ENCODE peak calls at places on chromosome 15, in eight cellular contexts. One of them, this sample, is unnamed.

GRCh38 chr15:44738340-44738984 is 2.1 kb downstream of the TRIM69 start:
- DNase-seq in bronchial epithelial cell: peak; percentile 60
- DNase-seq in NT2/D1: no peak
- DNase-seq in CD8-positive, alpha-beta T cell: no peak
- DNase-seq in AG04449: no peak
- DNase-seq in lower leg skin: no peak
- DNase-seq in neural progenitor cell: peak; percentile 15
- DNase-seq in fibroblast of lung: peak; percentile 38
- DNase-seq in this sample: no peak

GRCh38 chr15:37791693-37792092 is 142.7 kb upstream of the TMCO5A start:
- DNase-seq in bronchial epithelial cell: no peak
- DNase-seq in NT2/D1: no peak
- DNase-seq in CD8-positive, alpha-beta T cell: no peak
- DNase-seq in AG04449: no peak
- DNase-seq in lower leg skin: no peak
- DNase-seq in neural progenitor cell: no peak
- DNase-seq in fibroblast of lung: peak; percentile 11
- DNase-seq in this sample: no peak

GRCh38 chr15:90367578-90367977 is 15.5 kb downstream of the ZNF774 start:
- DNase-seq in bronchial epithelial cell: no peak
- DNase-seq in NT2/D1: no peak
- DNase-seq in CD8-positive, alpha-beta T cell: no peak
- DNase-seq in AG04449: no peak
- DNase-seq in lower leg skin: no peak
- DNase-seq in neural progenitor cell: no peak
- DNase-seq in fibroblast of lung: peak; percentile 64
- DNase-seq in this sample: no peak

GRCh38 chr15:70262591-70263274 is 165.0 kb upstream of the TLE3 start:
- DNase-seq in bronchial epithelial cell: no peak
- DNase-seq in NT2/D1: no peak
- DNase-seq in CD8-positive, alpha-beta T cell: no peak
- DNase-seq in AG04449: no peak
- DNase-seq in lower leg skin: no peak
- DNase-seq in neural progenitor cell: no peak
- DNase-seq in fibroblast of lung: no peak
- DNase-seq in this sample: no peak

GRCh38 chr15:56971571-56971970 is 53.1 kb downstream of the TCF12 start:
- DNase-seq in bronchial epithelial cell: no peak
- DNase-seq in NT2/D1: no peak
- DNase-seq in CD8-positive, alpha-beta T cell: no peak
- DNase-seq in AG04449: no peak
- DNase-seq in lower leg skin: no peak
- DNase-seq in neural progenitor cell: no peak
- DNase-seq in fibroblast of lung: peak; percentile 22
- DNase-seq in this sample: no peak

GRCh38 chr15:101026686-101027272 is 107.6 kb downstream of the LRRK1 start:
- DNase-seq in bronchial epithelial cell: no peak
- DNase-seq in NT2/D1: no peak
- DNase-seq in CD8-positive, alpha-beta T cell: no peak
- DNase-seq in AG04449: no peak
- DNase-seq in lower leg skin: peak; percentile 52
- DNase-seq in neural progenitor cell: no peak
- DNase-seq in fibroblast of lung: no peak
- DNase-seq in this sample: no peak

GRCh38 chr15:41791970-41792637 is 17.8 kb downstream of the MAPKBP1 start:
- DNase-seq in bronchial epithelial cell: no peak
- DNase-seq in NT2/D1: no peak
- DNase-seq in CD8-positive, alpha-beta T cell: no peak
- DNase-seq in AG04449: no peak
- DNase-seq in lower leg skin: no peak
- DNase-seq in neural progenitor cell: no peak
- DNase-seq in fibroblast of lung: no peak
- DNase-seq in this sample: no peak

GRCh38 chr15:40398413-40398873 is 7.2 kb upstream of the IVD start:
- DNase-seq in bronchial epithelial cell: no peak
- DNase-seq in NT2/D1: no peak
- DNase-seq in CD8-positive, alpha-beta T cell: no peak
- DNase-seq in AG04449: no peak
- DNase-seq in lower leg skin: no peak
- DNase-seq in neural progenitor cell: no peak
- DNase-seq in fibroblast of lung: no peak
- DNase-seq in this sample: no peak

GRCh38 chr15:74123131-74123429 is 7.3 kb upstream of the ISLR2 start:
- DNase-seq in bronchial epithelial cell: no peak
- DNase-seq in NT2/D1: no peak
- DNase-seq in CD8-positive, alpha-beta T cell: no peak
- DNase-seq in AG04449: no peak
- DNase-seq in lower leg skin: no peak
- DNase-seq in neural progenitor cell: peak; percentile 78
- DNase-seq in fibroblast of lung: no peak
- DNase-seq in this sample: no peak

GRCh38 chr15:70713547-70714414 is 49.6 kb downstream of the UACA start:
- DNase-seq in bronchial epithelial cell: no peak
- DNase-seq in NT2/D1: no peak
- DNase-seq in CD8-positive, alpha-beta T cell: no peak
- DNase-seq in AG04449: peak; percentile 40
- DNase-seq in lower leg skin: no peak
- DNase-seq in neural progenitor cell: peak; percentile 33
- DNase-seq in fibroblast of lung: peak; percentile 88
- DNase-seq in this sample: no peak

GRCh38 chr15:48514103-48514817 is 131.2 kb downstream of the FBN1 start:
- DNase-seq in bronchial epithelial cell: no peak
- DNase-seq in NT2/D1: no peak
- DNase-seq in CD8-positive, alpha-beta T cell: no peak
- DNase-seq in AG04449: no peak
- DNase-seq in lower leg skin: no peak
- DNase-seq in neural progenitor cell: no peak
- DNase-seq in fibroblast of lung: no peak
- DNase-seq in this sample: no peak

GRCh38 chr15:100663066-100663465 is 60.7 kb downstream of the ASB7 start:
- DNase-seq in bronchial epithelial cell: peak; percentile 29
- DNase-seq in NT2/D1: peak; percentile 13
- DNase-seq in CD8-positive, alpha-beta T cell: no peak
- DNase-seq in AG04449: no peak
- DNase-seq in lower leg skin: no peak
- DNase-seq in neural progenitor cell: peak; percentile 76
- DNase-seq in fibroblast of lung: peak; percentile 19
- DNase-seq in this sample: no peak

GRCh38 chr15:52331490-52332240 is 36.1 kb upstream of the MYO5C start:
- DNase-seq in bronchial epithelial cell: peak; percentile 73
- DNase-seq in NT2/D1: no peak
- DNase-seq in CD8-positive, alpha-beta T cell: peak; percentile 44
- DNase-seq in AG04449: no peak
- DNase-seq in lower leg skin: no peak
- DNase-seq in neural progenitor cell: no peak
- DNase-seq in fibroblast of lung: peak; percentile 64
- DNase-seq in this sample: no peak

GRCh38 chr15:29676961-29677402 is 145.3 kb downstream of the TJP1 start:
- DNase-seq in bronchial epithelial cell: peak; percentile 55
- DNase-seq in NT2/D1: no peak
- DNase-seq in CD8-positive, alpha-beta T cell: no peak
- DNase-seq in AG04449: no peak
- DNase-seq in lower leg skin: peak; percentile 49
- DNase-seq in neural progenitor cell: peak; percentile 25
- DNase-seq in fibroblast of lung: peak; percentile 79
- DNase-seq in this sample: no peak

GRCh38 chr15:38610748-38611147 is 46.1 kb upstream of the RASGRP1 start:
- DNase-seq in bronchial epithelial cell: no peak
- DNase-seq in NT2/D1: no peak
- DNase-seq in CD8-positive, alpha-beta T cell: no peak
- DNase-seq in AG04449: no peak
- DNase-seq in lower leg skin: no peak
- DNase-seq in neural progenitor cell: no peak
- DNase-seq in fibroblast of lung: no peak
- DNase-seq in this sample: no peak

GRCh38 chr15:88571153-88572029 is 24.9 kb upstream of the DET1 start:
- DNase-seq in bronchial epithelial cell: no peak
- DNase-seq in NT2/D1: no peak
- DNase-seq in CD8-positive, alpha-beta T cell: no peak
- DNase-seq in AG04449: no peak
- DNase-seq in lower leg skin: no peak
- DNase-seq in neural progenitor cell: no peak
- DNase-seq in fibroblast of lung: no peak
- DNase-seq in this sample: no peak

GRCh38 chr15:83837946-83838571 is 184.1 kb downstream of the ADAMTSL3 start:
- DNase-seq in bronchial epithelial cell: peak; percentile 24
- DNase-seq in NT2/D1: peak; percentile 30
- DNase-seq in CD8-positive, alpha-beta T cell: no peak
- DNase-seq in AG04449: no peak
- DNase-seq in lower leg skin: no peak
- DNase-seq in neural progenitor cell: peak; percentile 66
- DNase-seq in fibroblast of lung: no peak
- DNase-seq in this sample: no peak

GRCh38 chr15:83053151-83053550 is 13.9 kb downstream of the BTBD1 start:
- DNase-seq in bronchial epithelial cell: peak; percentile 74
- DNase-seq in NT2/D1: no peak
- DNase-seq in CD8-positive, alpha-beta T cell: no peak
- DNase-seq in AG04449: peak; percentile 56
- DNase-seq in lower leg skin: no peak
- DNase-seq in neural progenitor cell: no peak
- DNase-seq in fibroblast of lung: peak; percentile 75
- DNase-seq in this sample: peak; percentile 51

DNA sequence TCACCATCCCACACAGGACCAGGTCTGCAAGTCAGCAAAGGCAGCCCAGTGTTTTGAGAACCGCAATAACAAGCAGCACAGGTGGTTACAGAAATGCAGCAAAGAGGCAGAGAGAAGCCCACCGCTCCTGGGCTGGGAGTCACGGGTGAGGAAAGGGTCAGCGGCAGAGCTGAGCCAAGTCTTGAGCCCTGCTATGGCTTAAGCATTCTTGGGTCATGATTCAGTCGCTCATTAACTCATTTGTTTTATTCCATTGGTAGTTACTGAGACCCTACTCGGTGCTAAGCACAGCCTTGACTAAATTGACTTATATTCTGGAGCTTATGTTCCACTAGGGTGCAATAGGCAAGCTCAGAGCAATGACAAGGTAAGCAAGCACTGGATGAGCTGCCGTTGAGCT is 253.2 kb downstream of the SLCO3A1 start:
- DNase-seq in bronchial epithelial cell: no peak
- DNase-seq in NT2/D1: no peak
- DNase-seq in CD8-positive, alpha-beta T cell: no peak
- DNase-seq in AG04449: no peak
- DNase-seq in lower leg skin: no peak
- DNase-seq in neural progenitor cell: no peak
- DNase-seq in fibroblast of lung: no peak
- DNase-seq in this sample: no peak
- H3K4me3 ChIP-seq in bronchial epithelial cell: no peak overlapping the region
- H3K4me3 ChIP-seq in NT2/D1: no peak overlapping the region
- H3K4me3 ChIP-seq in CD8-positive, alpha-beta T cell: no peak overlapping the region
- H3K4me3 ChIP-seq in AG04449: no peak overlapping the region
- H3K4me3 ChIP-seq in lower leg skin: no peak overlapping the region
- H3K4me3 ChIP-seq in neural progenitor cell: no peak overlapping the region
- H3K4me3 ChIP-seq in fibroblast of lung: no peak overlapping the region
- H3K4me3 ChIP-seq in this sample: no peak overlapping the region

GRCh38 chr15:63490345-63491034 is 13.9 kb upstream of the USP3 start:
- DNase-seq in bronchial epithelial cell: no peak
- DNase-seq in NT2/D1: no peak
- DNase-seq in CD8-positive, alpha-beta T cell: no peak
- DNase-seq in AG04449: no peak
- DNase-seq in lower leg skin: peak; percentile 70
- DNase-seq in neural progenitor cell: no peak
- DNase-seq in fibroblast of lung: no peak
- DNase-seq in this sample: no peak
- H3K4me3 ChIP-seq in bronchial epithelial cell: no peak overlapping the region
- H3K4me3 ChIP-seq in NT2/D1: no peak overlapping the region
- H3K4me3 ChIP-seq in CD8-positive, alpha-beta T cell: no peak overlapping the region
- H3K4me3 ChIP-seq in AG04449: no peak overlapping the region
- H3K4me3 ChIP-seq in lower leg skin: no peak overlapping the region
- H3K4me3 ChIP-seq in neural progenitor cell: no peak overlapping the region
- H3K4me3 ChIP-seq in fibroblast of lung: no peak overlapping the region
- H3K4me3 ChIP-seq in this sample: no peak overlapping the region

DNA sequence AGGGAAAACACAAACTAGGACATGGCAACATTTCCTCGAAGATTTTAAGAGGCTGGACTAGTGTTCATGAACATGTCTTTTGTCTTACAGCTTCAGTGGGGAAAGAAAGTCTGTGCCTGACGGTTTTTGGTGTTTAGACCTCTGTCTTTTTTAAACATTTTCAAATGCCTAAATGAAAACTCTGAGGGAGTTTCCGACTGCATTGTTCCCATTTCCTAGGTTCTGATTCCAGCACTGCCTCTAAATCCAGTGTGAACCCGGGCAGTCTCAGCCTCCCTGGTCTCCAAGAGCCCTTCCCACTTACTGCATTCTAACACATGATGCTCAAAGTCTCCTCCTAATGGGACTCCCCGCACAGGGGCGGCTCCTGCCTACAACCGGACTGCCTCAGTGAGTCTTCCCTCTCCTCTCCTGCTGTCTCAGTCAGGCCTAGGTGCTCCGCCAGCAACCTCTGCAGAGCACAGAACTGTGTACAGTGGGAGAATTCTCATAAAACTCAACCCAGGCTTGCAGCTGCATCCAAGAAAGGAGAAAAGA is 29.0 kb downstream of the TBC1D2B start:
- DNase-seq in bronchial epithelial cell: no peak
- DNase-seq in NT2/D1: no peak
- DNase-seq in CD8-positive, alpha-beta T cell: no peak
- DNase-seq in AG04449: no peak
- DNase-seq in lower leg skin: no peak
- DNase-seq in neural progenitor cell: no peak
- DNase-seq in fibroblast of lung: no peak
- DNase-seq in this sample: no peak
- H3K4me3 ChIP-seq in bronchial epithelial cell: no peak overlapping the region
- H3K4me3 ChIP-seq in NT2/D1: no peak overlapping the region
- H3K4me3 ChIP-seq in CD8-positive, alpha-beta T cell: no peak overlapping the region
- H3K4me3 ChIP-seq in AG04449: no peak overlapping the region
- H3K4me3 ChIP-seq in lower leg skin: no peak overlapping the region
- H3K4me3 ChIP-seq in neural progenitor cell: no peak overlapping the region
- H3K4me3 ChIP-seq in fibroblast of lung: no peak overlapping the region
- H3K4me3 ChIP-seq in this sample: no peak overlapping the region

DNA sequence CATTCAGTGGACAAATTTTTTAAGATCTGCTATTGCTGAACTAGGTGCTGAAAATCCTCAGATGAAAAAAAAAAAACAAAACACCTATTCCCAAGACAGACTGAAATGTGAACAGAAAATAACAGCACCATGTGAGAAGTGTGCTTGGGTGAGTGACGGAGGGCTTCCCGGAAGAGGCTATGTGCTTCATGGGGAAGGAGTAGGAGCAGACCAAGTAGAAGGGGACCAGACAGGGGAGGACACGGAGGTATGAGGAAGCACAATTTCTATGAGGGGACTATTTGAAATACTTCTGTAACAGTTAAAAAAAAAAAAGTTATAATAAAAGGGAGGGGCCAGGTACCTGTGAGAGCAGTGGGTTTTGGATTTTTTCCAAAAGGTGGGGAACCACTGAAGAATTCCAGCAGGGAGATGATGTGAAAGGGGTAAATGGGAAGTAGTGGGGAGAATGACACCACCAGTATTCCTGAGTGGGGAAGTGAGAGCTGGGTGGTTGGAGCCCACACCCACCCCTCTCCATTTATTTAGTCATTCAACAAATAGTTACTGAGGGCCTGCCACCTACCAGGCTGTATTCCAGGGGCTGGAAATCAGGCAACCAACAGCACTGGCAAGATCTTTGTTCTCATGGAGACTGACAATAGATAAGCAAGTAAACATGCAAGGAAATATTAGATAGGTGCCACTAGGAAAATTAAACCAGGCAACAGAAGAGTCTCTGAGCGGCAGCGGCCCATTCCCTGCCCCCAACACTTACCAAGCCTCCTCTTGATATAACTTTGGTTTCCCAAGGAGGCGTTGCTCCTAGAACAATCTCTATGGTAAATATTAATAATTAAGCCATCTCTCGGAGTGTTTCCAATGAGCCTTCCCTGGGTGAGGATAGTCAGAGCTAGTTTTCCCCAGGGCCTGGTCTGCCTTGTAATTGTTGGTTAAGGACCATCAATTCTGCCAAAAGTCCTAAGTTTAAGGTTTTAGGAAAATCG is 3.8 kb upstream of the USP3 start:
- DNase-seq in bronchial epithelial cell: no peak
- DNase-seq in NT2/D1: no peak
- DNase-seq in CD8-positive, alpha-beta T cell: no peak
- DNase-seq in AG04449: no peak
- DNase-seq in lower leg skin: no peak
- DNase-seq in neural progenitor cell: no peak
- DNase-seq in fibroblast of lung: no peak
- DNase-seq in this sample: no peak
- H3K4me3 ChIP-seq in bronchial epithelial cell: no peak overlapping the region
- H3K4me3 ChIP-seq in NT2/D1: no peak overlapping the region
- H3K4me3 ChIP-seq in CD8-positive, alpha-beta T cell: no peak overlapping the region
- H3K4me3 ChIP-seq in AG04449: no peak overlapping the region
- H3K4me3 ChIP-seq in lower leg skin: no peak overlapping the region
- H3K4me3 ChIP-seq in neural progenitor cell: no peak overlapping the region
- H3K4me3 ChIP-seq in fibroblast of lung: no peak overlapping the region
- H3K4me3 ChIP-seq in this sample: peak overlapping the region; percentile 10

This sample was measured in skeletal muscle cell.